ENCODE peak calls at places on chromosomes 7 and 10, in seven cellular contexts. T, H, X, O, L, S and G are unnamed samples.

GRCh38 chr7:44288811-44289340 is 36.5 kb downstream of the CAMK2B start:
- DNase-seq in T (peak), H (no peak), X (no peak), O (peak), L (peak), S (no peak), G (no peak)

GRCh38 chr7:2143450-2143849 is 89.3 kb downstream of the MAD1L1 start:
- DNase-seq in T (no peak), H (no peak), X (no peak), O (no peak), L (no peak), S (no peak), G (no peak)

GRCh38 chr10:94299417-94299816 is 63.3 kb downstream of the NOC3L start:
- DNase-seq in T (no peak), H (peak), X (no peak), O (no peak), L (no peak), S (no peak), G (peak)

GRCh38 chr10:101495324-101495925 is 92.6 kb downstream of the POLL start:
- DNase-seq in T (no peak), H (peak), X (peak), O (no peak), L (no peak), S (no peak), G (no peak)

GRCh38 chr7:150879345-150879744 is 27.0 kb downstream of the AOC1 start:
- DNase-seq in T (no peak), H (peak), X (no peak), O (no peak), L (no peak), S (no peak), G (no peak)

GRCh38 chr10:99396471-99396870 is 34.0 kb downstream of the GOT1 start:
- DNase-seq in T (no peak), H (peak), X (no peak), O (no peak), L (no peak), S (no peak), G (no peak)

GRCh38 chr10:133252223-133252552 is 14.5 kb downstream of the VENTX start:
- DNase-seq in T (no peak), H (no peak), X (no peak), O (no peak), L (no peak), S (no peak), G (no peak)

GRCh38 chr7:135886334-135887132 is 90.6 kb downstream of the MTPN start:
- DNase-seq in T (no peak), H (no peak), X (no peak), O (no peak), L (no peak), S (no peak), G (no peak)

GRCh38 chr10:35460852-35461460 is 124.6 kb downstream of the CCNY start:
- DNase-seq in T (no peak), H (no peak), X (no peak), O (no peak), L (no peak), S (no peak), G (no peak)

GRCh38 chr10:91048380-91048779 is 127.5 kb upstream of the ANKRD1 start:
- DNase-seq in T (no peak), H (no peak), X (no peak), O (no peak), L (no peak), S (no peak), G (no peak)

GRCh38 chr10:97334370-97335175 is at the start of gene FRAT2:
- DNase-seq in T (peak), H (peak), X (peak), O (peak), L (peak), S (peak), G (peak)

GRCh38 chr7:137731436-137731835 is 115.3 kb downstream of the DGKI start:
- DNase-seq in T (no peak), H (peak), X (no peak), O (no peak), L (no peak), S (no peak), G (no peak)

GRCh38 chr7:11450246-11450645 is 381.8 kb downstream of the THSD7A start:
- DNase-seq in T (no peak), H (no peak), X (no peak), O (no peak), L (no peak), S (no peak), G (no peak)

GRCh38 chr7:139034855-139035587 is 821 bp downstream of the ZC3HAV1L start:
- DNase-seq in T (peak), H (peak), X (no peak), O (peak), L (peak), S (peak), G (no peak)

GRCh38 chr7:101140339-101140699 is 13.4 kb downstream of the SERPINE1 start:
- DNase-seq in T (no peak), H (no peak), X (no peak), O (no peak), L (no peak), S (no peak), G (no peak)

GRCh38 chr10:47020491-47020890 is 109.3 kb downstream of the PTPN20 start:
- DNase-seq in T (no peak), H (peak), X (no peak), O (no peak), L (no peak), S (no peak), G (no peak)

GRCh38 chr10:93462881-93463280 is 19.3 kb downstream of the MYOF start:
- DNase-seq in T (no peak), H (peak), X (no peak), O (peak), L (no peak), S (no peak), G (no peak)